ENCODE peak calls at places on chromosomes 3 and 15, in five cellular contexts. O is left ventricle myocardium inferior, F is AG04450, Q is HFFc6, G is stomach. Y is an unnamed sample.

GRCh38 chr3:49721861-49722781 is 1.6 kb downstream of the GMPPB start:
- DNase-seq in Q (no peak), O (no peak), F (no peak), G (no peak), Y (peak; percentile 27)

GRCh38 chr15:81948142-81948709 is 97.6 kb downstream of the MEX3B start:
- DNase-seq in F (no peak), G (no peak), Q (no peak), O (no peak), Y (no peak)

GRCh38 chr3:64224826-64225606 is at the start of gene PRICKLE2:
- DNase-seq in O (peak; percentile 74), F (peak; percentile 60), Q (peak; percentile 96), G (peak; percentile 67), Y (peak; percentile 82)

GRCh38 chr3:136070953-136071949 is 105.7 kb downstream of the PPP2R3A start:
- DNase-seq in Q (peak; percentile 93), G (no peak), O (peak; percentile 22), F (no peak), Y (no peak)

GRCh38 chr3:116413319-116413718 is 32.0 kb downstream of the LSAMP start:
- DNase-seq in Q (no peak), O (no peak), G (no peak), F (no peak), Y (no peak)

GRCh38 chr3:194512895-194513601 is 26.2 kb upstream of the ATP13A3 start:
- DNase-seq in O (no peak), F (no peak), G (peak; percentile 47), Q (no peak), Y (no peak)

GRCh38 chr15:63448261-63448660 is 56.1 kb upstream of the USP3 start:
- DNase-seq in F (no peak), G (no peak), O (no peak), Q (no peak), Y (no peak)

GRCh38 chr3:58833501-58833900 is 166.9 kb upstream of the FAM3D start:
- DNase-seq in G (no peak), O (no peak), Q (no peak), F (no peak), Y (no peak)

GRCh38 chr15:88658972-88659931 is 20.4 kb downstream of the ISG20 start:
- DNase-seq in Q (peak; percentile 55), G (peak; percentile 34), O (no peak), F (no peak), Y (no peak)

GRCh38 chr3:16300881-16301359 is 35.9 kb downstream of the OXNAD1 start:
- DNase-seq in O (no peak), F (no peak), Q (no peak), G (no peak), Y (no peak)

GRCh38 chr3:44117239-44117638 is 124.4 kb upstream of the TOPAZ1 start:
- DNase-seq in Q (no peak), G (no peak), F (no peak), O (no peak), Y (no peak)

GRCh38 chr3:165770781-165771180 is 66.4 kb downstream of the BCHE start:
- DNase-seq in O (no peak), F (no peak), G (no peak), Q (no peak), Y (no peak)

GRCh38 chr3:190375250-190375649 is 12.7 kb upstream of the CLDN16 start:
- DNase-seq in O (no peak), Q (no peak), F (no peak), G (no peak), Y (no peak)

GRCh38 chr15:71375934-71376333 is 260.7 kb downstream of the THSD4 start:
- DNase-seq in G (no peak), Q (no peak), O (no peak), F (no peak), Y (no peak)

GRCh38 chr3:46632792-46633191 is 20.5 kb downstream of the FAM240A start:
- DNase-seq in O (no peak), G (no peak), F (no peak), Q (no peak), Y (no peak)

GRCh38 chr3:34387831-34388564 is 589.6 kb downstream of the PDCD6IP start:
- DNase-seq in G (no peak), F (no peak), O (no peak), Q (no peak), Y (no peak)

GRCh38 chr3:45939341-45939771 is 3.9 kb upstream of the CXCR6 start:
- DNase-seq in F (no peak), O (no peak), Q (no peak), G (no peak), Y (no peak)

GRCh38 chr15:31605467-31605931 is 278.9 kb downstream of the KLF13 start:
- DNase-seq in O (no peak), Q (peak; percentile 64), G (no peak), F (no peak), Y (no peak)

GRCh38 chr15:67021455-67021854 is 43.9 kb upstream of the SMAD3 start:
- DNase-seq in F (no peak), Q (no peak), G (no peak), O (no peak), Y (no peak)

GRCh38 chr3:43914269-43914668 is 223.5 kb downstream of the ABHD5 start:
- DNase-seq in Q (no peak), G (no peak), O (no peak), F (no peak), Y (no peak)

GRCh38 chr15:34456658-34457057 is 19.1 kb upstream of the GOLGA8A start:
- DNase-seq in G (no peak), O (no peak), F (no peak), Q (no peak), Y (no peak)
- TF ChIP-seq CTCF in G (no peak), O (no peak), F (no peak), Q (no peak), Y (no peak)

GRCh38 chr3:119035014-119035346 is 334 bp upstream of the IGSF11 start:
- DNase-seq in Q (no peak), O (no peak), F (no peak), G (no peak), Y (no peak)

GRCh38 chr3:119033393-119034255 is 1.0 kb downstream of the IGSF11 start:
- DNase-seq in O (no peak), G (no peak), F (no peak), Q (no peak), Y (no peak)

GRCh38 chr3:119034256-119035013 is at the start of gene IGSF11:
- DNase-seq in Q (no peak), O (peak; percentile 53), G (peak; percentile 50), F (no peak), Y (peak; percentile 87)
- TF ChIP-seq CTCF in Q (peak; percentile 66), O (peak; percentile 79), G (no peak), F (peak; percentile 30), Y (peak; percentile 41)

GRCh38 chr3:88137836-88138235 is 11.9 kb upstream of the C3orf38 start:
- DNase-seq in Q (peak; percentile 20), O (no peak), F (no peak), G (no peak), Y (no peak)

GRCh38 chr3:88133711-88134263 is 16.0 kb upstream of the C3orf38 start:
- DNase-seq in O (no peak), F (no peak), Q (no peak), G (no peak), Y (no peak)

GRCh38 chr3:88131695-88132094 is 18.1 kb upstream of the C3orf38 start:
- DNase-seq in Q (no peak), O (no peak), G (no peak), F (no peak), Y (no peak)

DNA sequence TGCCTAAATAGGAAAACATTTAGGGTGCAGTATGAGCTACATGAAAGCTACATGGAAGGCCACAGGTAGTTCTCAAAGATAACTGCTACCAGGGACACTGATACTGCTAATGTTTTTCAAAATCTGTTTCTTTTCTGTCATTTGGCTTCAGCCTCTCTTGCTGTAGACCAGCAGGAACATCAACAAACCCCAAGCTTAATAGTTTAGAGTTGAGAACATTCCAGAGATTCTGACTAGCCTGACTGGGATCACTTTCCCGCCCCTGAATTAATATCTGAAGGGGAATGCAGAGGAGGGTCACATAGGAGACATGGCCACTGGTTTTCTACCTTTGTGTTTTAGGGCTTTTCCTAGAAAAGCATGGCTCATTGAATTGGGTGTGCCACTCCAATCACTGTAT is 16.9 kb upstream of the C3orf38 start:
- DNase-seq in O (no peak), F (no peak), G (no peak), Q (no peak), Y (no peak)
- TF ChIP-seq CTCF in O (no peak), F (no peak), G (no peak), Q (no peak), Y (no peak)

DNA sequence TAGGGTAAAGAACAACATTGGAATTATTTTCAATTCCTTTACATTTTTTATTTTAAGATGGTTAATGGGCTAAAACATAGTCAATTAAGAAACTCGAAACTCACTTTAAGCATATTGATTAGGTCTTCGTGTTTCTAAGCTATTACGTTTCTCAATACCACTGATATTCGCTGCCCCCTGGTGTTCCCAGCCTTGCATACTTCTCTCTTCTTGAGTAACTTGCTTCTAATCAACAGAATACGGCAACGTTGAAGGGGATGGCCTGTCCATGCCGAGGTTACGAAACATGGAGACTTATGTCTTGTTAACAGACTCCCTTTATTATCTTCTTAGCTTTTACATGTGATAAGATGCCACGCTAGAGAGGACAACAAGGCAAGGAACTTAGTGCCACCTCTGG is 43.6 kb downstream of the ROBO1 start:
- DNase-seq in O (no peak), Q (no peak), F (no peak), G (no peak), Y (no peak)
- TF ChIP-seq CTCF in O (no peak), Q (no peak), F (no peak), G (no peak), Y (no peak)

GRCh38 chr3:51819709-51820406 is 40.8 kb upstream of the IQCF6 start:
- DNase-seq in O (no peak), G (no peak), Q (no peak), F (no peak), Y (no peak)
- TF ChIP-seq CTCF in O (peak; percentile 15), G (no peak), Q (peak; percentile 68), F (no peak), Y (no peak)

Y was measured in ovary.